ENCODE peak calls at places on chromosomes 1 and 21, in five cellular contexts. One of them, this sample, is unnamed.
A peak's percentile ranks its signal among the peaks of the same experiment; 100 is the strongest.

GRCh38 chr1:243596441-243597183 is 253.4 kb downstream of the AKT3 start:
- DNase-seq in Caki2: no peak
- DNase-seq in RPMI7951: peak; percentile 84
- DNase-seq in C1 segment of cervical spinal cord: no peak
- DNase-seq in Calu3: no peak
- DNase-seq in this sample: peak; percentile 47

GRCh38 chr1:234781241-234782056 is 171.5 kb upstream of the IRF2BP2 start:
- DNase-seq in Caki2: no peak
- DNase-seq in RPMI7951: no peak
- DNase-seq in C1 segment of cervical spinal cord: no peak
- DNase-seq in Calu3: no peak
- DNase-seq in this sample: no peak

GRCh38 chr1:85579619-85580018 is 942 bp upstream of the CCN1 start:
- DNase-seq in Caki2: no peak
- DNase-seq in RPMI7951: peak; percentile 79
- DNase-seq in C1 segment of cervical spinal cord: no peak
- DNase-seq in Calu3: peak; percentile 33
- DNase-seq in this sample: no peak

GRCh38 chr1:19034721-19035120 is 78.2 kb upstream of the IFFO2 start:
- DNase-seq in Caki2: no peak
- DNase-seq in RPMI7951: no peak
- DNase-seq in C1 segment of cervical spinal cord: no peak
- DNase-seq in Calu3: no peak
- DNase-seq in this sample: no peak

GRCh38 chr1:161506336-161507223 is 1.3 kb downstream of the FCGR2A start:
- DNase-seq in Caki2: no peak
- DNase-seq in RPMI7951: peak; percentile 36
- DNase-seq in C1 segment of cervical spinal cord: no peak
- DNase-seq in Calu3: no peak
- DNase-seq in this sample: no peak

GRCh38 chr21:46667191-46667734 is 31.8 kb downstream of the PRMT2 start:
- DNase-seq in Caki2: no peak
- DNase-seq in RPMI7951: peak; percentile 19
- DNase-seq in C1 segment of cervical spinal cord: no peak
- DNase-seq in Calu3: peak; percentile 48
- DNase-seq in this sample: no peak

GRCh38 chr1:210377934-210378333 is 49.2 kb downstream of the HHAT start:
- DNase-seq in Caki2: no peak
- DNase-seq in RPMI7951: peak; percentile 20
- DNase-seq in C1 segment of cervical spinal cord: no peak
- DNase-seq in Calu3: no peak
- DNase-seq in this sample: no peak

GRCh38 chr1:211935448-211935970 is 99.8 kb downstream of the INTS7 start:
- DNase-seq in Caki2: no peak
- DNase-seq in RPMI7951: no peak
- DNase-seq in C1 segment of cervical spinal cord: no peak
- DNase-seq in Calu3: no peak
- DNase-seq in this sample: no peak

GRCh38 chr1:113217447-113218208 is 144.6 kb downstream of the LRIG2 start:
- DNase-seq in Caki2: no peak
- DNase-seq in RPMI7951: no peak
- DNase-seq in C1 segment of cervical spinal cord: no peak
- DNase-seq in Calu3: no peak
- DNase-seq in this sample: no peak

GRCh38 chr21:34881421-34881820 is 167.7 kb downstream of the RUNX1 start:
- DNase-seq in Caki2: no peak
- DNase-seq in RPMI7951: peak; percentile 55
- DNase-seq in C1 segment of cervical spinal cord: no peak
- DNase-seq in Calu3: no peak
- DNase-seq in this sample: no peak

GRCh38 chr1:205358579-205358978 is 1.9 kb upstream of the KLHDC8A start:
- DNase-seq in Caki2: no peak
- DNase-seq in RPMI7951: no peak
- DNase-seq in C1 segment of cervical spinal cord: no peak
- DNase-seq in Calu3: no peak
- DNase-seq in this sample: no peak

GRCh38 chr1:173353346-173353745 is 123.8 kb upstream of the PRDX6 start:
- DNase-seq in Caki2: no peak
- DNase-seq in RPMI7951: no peak
- DNase-seq in C1 segment of cervical spinal cord: no peak
- DNase-seq in Calu3: no peak
- DNase-seq in this sample: no peak

GRCh38 chr1:154870117-154870571 is at the start of gene KCNN3:
- DNase-seq in Caki2: peak; percentile 90
- DNase-seq in RPMI7951: peak; percentile 87
- DNase-seq in C1 segment of cervical spinal cord: peak; percentile 93
- DNase-seq in Calu3: peak; percentile 91
- DNase-seq in this sample: peak; percentile 38

GRCh38 chr1:40153073-40153770 is 8.0 kb upstream of the RLF start:
- DNase-seq in Caki2: peak; percentile 32
- DNase-seq in RPMI7951: peak; percentile 53
- DNase-seq in C1 segment of cervical spinal cord: no peak
- DNase-seq in Calu3: no peak
- DNase-seq in this sample: no peak

GRCh38 chr1:158323866-158324265 is 7.5 kb downstream of the CD1B start:
- DNase-seq in Caki2: no peak
- DNase-seq in RPMI7951: no peak
- DNase-seq in C1 segment of cervical spinal cord: no peak
- DNase-seq in Calu3: no peak
- DNase-seq in this sample: no peak

GRCh38 chr1:178273707-178274410 is 180.0 kb downstream of the RASAL2 start:
- DNase-seq in Caki2: no peak
- DNase-seq in RPMI7951: peak; percentile 53
- DNase-seq in C1 segment of cervical spinal cord: no peak
- DNase-seq in Calu3: no peak
- DNase-seq in this sample: no peak

GRCh38 chr1:164728719-164729118 is 169.7 kb downstream of the PBX1 start:
- DNase-seq in Caki2: no peak
- DNase-seq in RPMI7951: peak; percentile 68
- DNase-seq in C1 segment of cervical spinal cord: no peak
- DNase-seq in Calu3: no peak
- DNase-seq in this sample: no peak

GRCh38 chr1:235883261-235883927 is 16.7 kb upstream of the LYST start:
- DNase-seq in Caki2: peak; percentile 90
- DNase-seq in RPMI7951: peak; percentile 100
- DNase-seq in C1 segment of cervical spinal cord: peak; percentile 79
- DNase-seq in Calu3: peak; percentile 75
- DNase-seq in this sample: peak; percentile 84

GRCh38 chr1:228071839-228072657 is 10.5 kb upstream of the ARF1 start:
- DNase-seq in Caki2: no peak
- DNase-seq in RPMI7951: no peak
- DNase-seq in C1 segment of cervical spinal cord: no peak
- DNase-seq in Calu3: no peak
- DNase-seq in this sample: no peak

GRCh38 chr21:32253215-32253641 is 25.6 kb downstream of the MIS18A start:
- DNase-seq in Caki2: no peak
- DNase-seq in RPMI7951: no peak
- DNase-seq in C1 segment of cervical spinal cord: no peak
- DNase-seq in Calu3: no peak
- DNase-seq in this sample: no peak

GRCh38 chr1:114152211-114153050 is 1.2 kb downstream of the SYT6 start:
- DNase-seq in Caki2: no peak
- DNase-seq in RPMI7951: peak; percentile 26
- DNase-seq in C1 segment of cervical spinal cord: no peak
- DNase-seq in Calu3: no peak
- DNase-seq in this sample: no peak

GRCh38 chr1:79726321-79726720 is 719.8 kb upstream of the ADGRL4 start:
- DNase-seq in Caki2: no peak
- DNase-seq in RPMI7951: no peak
- DNase-seq in C1 segment of cervical spinal cord: no peak
- DNase-seq in Calu3: no peak
- DNase-seq in this sample: no peak

GRCh38 chr21:38679531-38679930 is 126.2 kb upstream of the ETS2 start:
- DNase-seq in Caki2: peak; percentile 13
- DNase-seq in RPMI7951: peak; percentile 78
- DNase-seq in C1 segment of cervical spinal cord: no peak
- DNase-seq in Calu3: no peak
- DNase-seq in this sample: no peak

GRCh38 chr1:50368179-50369007 is 54.9 kb downstream of the DMRTA2 start:
- DNase-seq in Caki2: peak; percentile 25
- DNase-seq in RPMI7951: peak; percentile 9
- DNase-seq in C1 segment of cervical spinal cord: no peak
- DNase-seq in Calu3: peak; percentile 69
- DNase-seq in this sample: no peak

GRCh38 chr1:186155594-186155993 is 219.5 kb downstream of the TPR start:
- DNase-seq in Caki2: peak; percentile 40
- DNase-seq in RPMI7951: peak; percentile 74
- DNase-seq in C1 segment of cervical spinal cord: no peak
- DNase-seq in Calu3: peak; percentile 43
- DNase-seq in this sample: peak; percentile 29

This sample was measured in epithelial cell of proximal tubule.